ENCODE peak calls at places on chromosomes 7 and 10, in five cellular contexts. J, S, R, N and X are unnamed samples. For H3K4me1, the result is how much of the 10 kb centered on the place peaks cover.

GRCh38 chr7:134729895-134730294 is 49.5 kb upstream of the CALD1 start:
- DNase-seq in J (no peak), S (no peak), R (no peak), N (no peak), X (no peak)

GRCh38 chr10:13271552-13272163 is 28.2 kb downstream of the PHYH start:
- DNase-seq in J (peak), S (peak), R (peak), N (no peak), X (peak)

GRCh38 chr7:6709808-6710207 is 3.1 kb upstream of the ZNF12 start:
- DNase-seq in J (no peak), S (no peak), R (no peak), N (no peak), X (no peak)

GRCh38 chr10:28326516-28327493 is 23.9 kb upstream of the MPP7 start:
- DNase-seq in J (no peak), S (peak), R (no peak), N (no peak), X (no peak)

GRCh38 chr10:80532571-80532970 is 5.1 kb upstream of the SH2D4B start:
- DNase-seq in J (peak), S (no peak), R (no peak), N (no peak), X (no peak)

GRCh38 chr10:120833222-120833928 is 17.8 kb upstream of the WDR11 start:
- DNase-seq in J (no peak), S (no peak), R (no peak), N (no peak), X (peak)

GRCh38 chr7:50069613-50070012 is 23.4 kb downstream of the ZPBP start:
- DNase-seq in J (no peak), S (peak), R (no peak), N (peak), X (peak)

GRCh38 chr10:70954373-70954772 is 66.0 kb upstream of the PCBD1 start:
- DNase-seq in J (no peak), S (no peak), R (no peak), N (no peak), X (no peak)

GRCh38 chr7:44145969-44146897 is 5.1 kb upstream of the MYL7 start:
- DNase-seq in J (peak), S (peak), R (peak), N (peak), X (peak)

GRCh38 chr7:111740942-111741341 is 178.7 kb upstream of the IMMP2L start:
- DNase-seq in J (no peak), S (no peak), R (no peak), N (no peak), X (no peak)

GRCh38 chr7:100484636-100485114 is 948 bp downstream of the NYAP1 start:
- DNase-seq in J (no peak), S (no peak), R (no peak), N (no peak), X (no peak)

GRCh38 chr7:31981874-31982390 is 88.3 kb downstream of the PDE1C start:
- DNase-seq in J (no peak), S (no peak), R (no peak), N (no peak), X (no peak)

GRCh38 chr10:126153686-126154628 is 234.3 kb downstream of the ADAM12 start:
- DNase-seq in J (no peak), S (no peak), R (no peak), N (no peak), X (no peak)

GRCh38 chr7:144038887-144039286 is 9.9 kb upstream of the OR2A5 start:
- DNase-seq in J (no peak), S (no peak), R (no peak), N (no peak), X (no peak)

GRCh38 chr10:128657508-128657907 is 531.3 kb upstream of the MKI67 start:
- DNase-seq in J (no peak), S (no peak), R (no peak), N (no peak), X (no peak)

GRCh38 chr7:52502281-52502680 is 533.2 kb upstream of the POM121L12 start:
- DNase-seq in J (no peak), S (no peak), R (no peak), N (no peak), X (no peak)

GRCh38 chr10:75755528-75755927 is 324.1 kb downstream of the LRMDA start:
- DNase-seq in J (no peak), S (no peak), R (no peak), N (no peak), X (no peak)

GRCh38 chr10:13458107-13458761 is 70.6 kb downstream of the BEND7 start:
- DNase-seq in J (no peak), S (no peak), R (no peak), N (no peak), X (no peak)

DNA sequence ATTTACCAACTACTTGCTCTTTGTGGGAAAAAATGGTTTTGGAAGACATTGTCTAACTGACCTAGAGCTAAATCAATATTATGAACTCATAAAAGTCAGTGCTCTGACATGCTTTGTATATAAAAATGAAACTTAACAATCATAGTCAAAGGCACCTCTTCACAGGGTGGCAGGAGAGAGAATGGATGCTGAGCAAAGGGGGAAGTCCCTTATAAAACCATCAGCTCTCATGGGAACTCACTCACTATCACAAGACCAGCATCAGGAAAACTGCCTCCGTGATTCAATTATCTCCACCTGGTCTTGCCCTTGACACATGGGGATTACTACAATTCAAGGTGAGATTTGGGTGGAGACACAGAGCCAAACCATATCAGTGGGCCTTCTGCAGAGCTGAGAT is 417.6 kb upstream of the AUTS2 start:
- DNase-seq in J (no peak), S (no peak), R (no peak), N (no peak), X (no peak)
- H3K4me1 ChIP-seq in J (under half), S (under half), R (under half), N (under half), X (under half)

DNA sequence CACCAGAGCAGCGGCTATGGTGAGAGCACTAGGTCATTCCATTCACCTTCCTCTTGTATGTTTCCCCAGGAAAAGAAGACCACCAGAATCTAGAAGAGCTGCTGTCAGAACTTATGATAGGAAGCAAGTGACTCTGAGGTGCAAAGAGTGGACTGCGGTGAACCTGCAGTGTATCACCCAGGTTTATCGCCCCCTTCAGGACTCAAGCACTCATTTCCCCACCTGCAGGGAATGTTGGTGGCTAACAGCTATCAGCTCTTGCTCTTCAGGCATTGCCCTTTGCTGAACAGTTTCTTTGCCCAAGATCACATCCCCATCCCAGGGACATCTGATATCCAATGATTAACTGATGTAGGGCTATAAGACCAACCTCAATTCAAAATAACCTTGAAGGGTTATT is 66.3 kb upstream of the IL6 start:
- DNase-seq in J (no peak), S (no peak), R (no peak), N (no peak), X (no peak)
- TF ChIP-seq CTCF in J (no peak), S (peak), R (no peak), N (no peak), X (no peak)

GRCh38 chr7:1529383-1530116 is 952 bp upstream of the MAFK start:
- DNase-seq in J (no peak), S (peak), R (no peak), N (no peak), X (peak)
- H3K4me1 ChIP-seq in J (under half), S (under half), R (under half), N (under half), X (under half)

GRCh38 chr7:101959829-101960228 is 142.4 kb downstream of the CUX1 start:
- DNase-seq in J (no peak), S (no peak), R (no peak), N (no peak), X (no peak)

GRCh38 chr7:101963693-101964092 is 146.3 kb downstream of the CUX1 start:
- DNase-seq in J (no peak), S (no peak), R (no peak), N (no peak), X (no peak)

GRCh38 chr7:101960323-101960722 is 142.9 kb downstream of the CUX1 start:
- DNase-seq in J (no peak), S (no peak), R (no peak), N (no peak), X (no peak)

GRCh38 chr7:101959342-101959741 is 141.9 kb downstream of the CUX1 start:
- DNase-seq in J (no peak), S (no peak), R (no peak), N (no peak), X (no peak)

DNA sequence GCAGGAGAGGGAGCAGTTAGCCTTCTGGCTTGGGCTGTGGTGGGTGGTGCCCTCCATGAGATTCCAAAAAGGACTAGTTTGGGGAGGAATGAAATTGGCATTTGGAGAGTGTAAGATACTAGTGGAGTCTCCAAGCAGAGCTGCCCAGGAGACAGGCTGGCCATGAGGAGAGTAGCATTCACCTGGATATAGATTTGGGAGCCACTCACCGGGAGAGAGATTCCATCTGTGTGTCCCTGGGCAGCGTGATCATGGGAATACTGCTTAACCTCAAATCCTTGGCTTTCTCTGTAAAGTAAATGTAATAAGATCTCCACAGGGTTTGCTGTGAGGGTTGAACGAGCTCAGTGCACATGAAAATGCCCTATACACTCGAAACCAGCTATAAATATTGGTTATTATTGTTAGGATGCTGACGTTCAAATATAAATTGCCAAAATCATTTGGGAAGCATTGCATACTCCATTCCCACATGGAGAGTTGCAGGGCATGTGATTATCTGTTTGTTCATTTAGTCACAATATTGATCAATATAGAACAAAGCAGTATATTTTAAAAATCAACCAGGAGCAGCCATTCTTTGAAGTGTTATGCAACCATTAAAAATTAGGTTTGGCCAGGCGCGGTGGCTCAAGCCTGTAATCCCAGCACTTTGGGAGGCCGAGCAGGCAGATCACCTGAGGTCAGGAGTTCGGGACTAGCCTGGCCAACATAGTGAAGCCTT is 143.7 kb downstream of the CUX1 start:
- DNase-seq in J (no peak), S (no peak), R (no peak), N (no peak), X (no peak)
- TF ChIP-seq CTCF in J (no peak), S (no peak), R (no peak), N (no peak), X (no peak)